ENCODE peak calls at places on chromosomes 6 and 20, in eight cellular contexts. L is PC-3; G is heart left ventricle; T is lung; S is effector memory CD4-positive, alpha-beta T cell; A is naive thymus-derived CD4-positive, alpha-beta T cell; P is hepatocyte; Z is CD4-positive, CD25-positive, alpha-beta regulatory T cell. R is an unnamed sample.

GRCh38 chr20:16004108-16004854 is 569.0 kb downstream of the KIF16B start:
- DNase-seq in S (no peak), P (peak; percentile 41), L (no peak), T (no peak), A (no peak), Z (no peak), G (peak; percentile 15), R (no peak)

GRCh38 chr6:10140824-10141223 is 274.1 kb downstream of the TFAP2A start:
- DNase-seq in L (peak; percentile 91), P (no peak), G (no peak), A (no peak), Z (no peak), S (no peak), T (no peak), R (no peak)

GRCh38 chr6:8492536-8493125 is 57.3 kb upstream of the SLC35B3 start:
- DNase-seq in L (no peak), S (no peak), P (no peak), T (no peak), Z (no peak), A (no peak), G (no peak), R (no peak)

GRCh38 chr6:14439419-14439818 is 321.8 kb downstream of the CD83 start:
- DNase-seq in A (no peak), S (no peak), G (no peak), T (no peak), Z (no peak), L (no peak), P (no peak), R (no peak)

GRCh38 chr20:59439243-59439642 is 138.8 kb downstream of the EDN3 start:
- DNase-seq in L (no peak), A (no peak), P (no peak), T (no peak), G (no peak), Z (no peak), S (no peak), R (no peak)

GRCh38 chr6:138986578-138986977 is 1.5 kb downstream of the REPS1 start:
- DNase-seq in L (peak; percentile 31), G (no peak), A (no peak), S (no peak), Z (no peak), T (no peak), P (no peak), R (peak; percentile 5)

GRCh38 chr6:1348675-1349074 is 36.8 kb downstream of the FOXQ1 start:
- DNase-seq in G (peak; percentile 47), A (no peak), P (no peak), S (no peak), T (peak; percentile 80), L (no peak), Z (no peak), R (no peak)

GRCh38 chr20:33211817-33212424 is 5.2 kb upstream of the BPIFA3 start:
- DNase-seq in P (peak; percentile 88), T (peak; percentile 71), L (peak; percentile 69), Z (no peak), S (no peak), G (no peak), A (peak; percentile 27), R (no peak)

GRCh38 chr6:30679765-30680535 is 6.5 kb downstream of the PPP1R18 start:
- DNase-seq in P (no peak), G (no peak), A (no peak), L (no peak), S (no peak), T (no peak), Z (no peak), R (no peak)

GRCh38 chr20:19897891-19898290 is 119.3 kb upstream of the NAA20 start:
- DNase-seq in L (peak; percentile 39), S (no peak), T (no peak), G (no peak), A (no peak), P (no peak), Z (no peak), R (no peak)

GRCh38 chr6:134111062-134111677 is 58.7 kb upstream of the SLC2A12 start:
- DNase-seq in L (peak; percentile 77), Z (peak; percentile 21), P (peak; percentile 72), A (peak; percentile 69), G (peak; percentile 19), T (peak; percentile 45), S (peak; percentile 3), R (peak; percentile 67)

GRCh38 chr6:119390276-119390793 is 40.8 kb upstream of the MAN1A1 start:
- DNase-seq in A (no peak), P (no peak), G (no peak), L (no peak), Z (no peak), S (no peak), T (no peak), R (no peak)

GRCh38 chr20:61230166-61230565 is 21.9 kb upstream of the CDH4 start:
- DNase-seq in S (no peak), G (no peak), A (no peak), Z (no peak), P (no peak), L (no peak), T (no peak), R (no peak)

GRCh38 chr6:159966339-159966738 is 2.5 kb upstream of the IGF2R start:
- DNase-seq in G (no peak), A (no peak), Z (no peak), S (no peak), L (no peak), P (no peak), T (no peak), R (no peak)
- H3K4me1 ChIP-seq in G (no peaks in the 10 kb centered on the region), A (peaks cover 16% of the 10 kb centered on the region), Z (peaks cover 23% of the 10 kb centered on the region), S (peaks cover 16% of the 10 kb centered on the region), L (peaks cover 37% of the 10 kb centered on the region), P (peaks cover 17% of the 10 kb centered on the region), T (peaks cover 10% of the 10 kb centered on the region), R (peaks cover 21% of the 10 kb centered on the region)

DNA sequence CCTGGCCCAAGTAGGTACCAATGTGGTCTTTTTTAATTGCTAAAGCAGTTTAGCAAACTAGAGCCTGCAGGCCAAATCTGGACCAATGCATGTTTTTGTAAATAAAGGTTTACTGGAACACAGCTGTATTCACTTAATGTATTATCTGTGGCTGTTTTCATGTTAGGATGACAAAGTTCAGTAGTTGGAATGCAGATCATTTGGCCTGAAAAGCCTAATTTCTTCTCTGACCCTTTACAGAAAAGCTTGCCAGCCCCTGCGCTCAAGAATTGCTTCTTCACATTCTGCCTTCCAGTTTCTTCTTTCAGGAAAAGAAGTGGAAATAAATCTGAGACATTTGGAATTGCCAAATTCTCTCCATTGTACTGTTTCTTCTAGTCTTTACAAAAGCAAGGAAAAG is 90.0 kb upstream of the MC3R start:
- DNase-seq in P (no peak), L (no peak), T (no peak), G (no peak), A (no peak), Z (no peak), S (no peak), R (no peak)
- H3K9me3 ChIP-seq in P (no peaks in the 10 kb centered on the region), L (no peaks in the 10 kb centered on the region), T (no peaks in the 10 kb centered on the region), G (no peaks in the 10 kb centered on the region), A (no peaks in the 10 kb centered on the region), Z (no peaks in the 10 kb centered on the region), S (no peaks in the 10 kb centered on the region), R (no peaks in the 10 kb centered on the region)

GRCh38 chr20:58251348-58251978 is 23.0 kb upstream of the ANKRD60 start:
- DNase-seq in G (no peak), S (no peak), L (no peak), T (no peak), A (no peak), Z (no peak), P (no peak), R (no peak)
- H3K27ac ChIP-seq in G (no peak overlapping the region), S (no peak overlapping the region), L (peak overlapping the region; percentile 89), T (no peak overlapping the region), A (no peak overlapping the region), Z (no peak overlapping the region), P (peak overlapping the region; percentile 18), R (no peak overlapping the region)

DNA sequence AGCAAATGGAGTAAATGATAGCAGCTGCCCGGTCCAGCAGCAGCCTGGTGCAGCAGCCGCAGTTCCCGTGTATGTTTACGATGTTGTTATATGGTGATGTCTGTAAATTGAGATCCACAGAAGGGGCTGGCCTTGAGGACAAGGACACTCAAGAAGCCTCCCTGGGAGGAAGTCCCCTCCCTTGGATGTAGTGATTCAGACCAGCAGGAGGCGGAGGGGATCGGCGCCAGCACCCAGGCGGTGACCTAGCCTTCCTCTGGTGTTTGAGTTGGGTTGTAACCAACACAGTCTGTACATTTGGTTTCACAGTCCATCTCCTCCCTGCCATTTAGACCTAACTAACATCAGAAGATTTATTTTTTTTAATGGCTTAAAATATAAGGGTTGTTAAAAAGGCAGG is 187.8 kb downstream of the SYNDIG1 start:
- DNase-seq in P (peak; percentile 16), A (no peak), L (peak; percentile 81), T (no peak), G (no peak), S (no peak), Z (no peak), R (no peak)
- H3K4me1 ChIP-seq in P (peaks cover 8% of the 10 kb centered on the region), A (no peaks in the 10 kb centered on the region), L (peaks cover 24% of the 10 kb centered on the region), T (no peaks in the 10 kb centered on the region), G (no peaks in the 10 kb centered on the region), S (no peaks in the 10 kb centered on the region), Z (no peaks in the 10 kb centered on the region), R (no peaks in the 10 kb centered on the region)

DNA sequence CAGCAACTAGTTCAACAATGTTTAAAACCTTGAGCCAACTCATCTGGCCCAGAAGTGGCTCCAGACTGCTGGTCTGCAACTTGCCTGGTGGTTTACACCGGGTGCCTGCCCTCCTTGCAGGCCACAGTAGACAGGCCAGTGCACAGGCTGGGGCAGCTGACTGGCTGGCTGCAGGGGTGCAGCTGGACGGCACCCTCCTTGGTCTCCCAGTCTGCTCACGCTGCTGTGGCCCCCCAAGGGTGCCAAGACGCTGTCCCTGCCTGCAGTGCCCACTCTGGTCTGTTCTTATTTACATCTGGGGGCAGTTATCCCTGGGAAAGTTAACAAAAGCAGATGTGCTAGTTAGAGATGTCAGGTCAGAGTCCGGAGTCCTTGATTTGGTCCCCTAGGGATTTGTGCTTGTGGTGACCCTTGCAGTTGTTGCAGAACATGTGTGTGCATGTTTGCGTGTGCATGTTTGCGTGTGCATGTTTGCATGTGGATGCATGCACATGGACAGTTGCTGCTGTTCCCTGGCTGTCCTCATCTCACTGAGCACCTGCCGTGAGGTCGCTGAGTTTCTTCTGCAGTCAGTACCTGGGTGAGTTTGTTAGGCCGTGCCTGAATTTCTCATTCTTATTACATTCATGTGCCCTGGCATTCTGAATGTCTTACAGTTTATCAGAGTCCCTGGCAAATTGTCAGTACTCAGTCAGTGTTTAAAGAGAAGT is 48.2 kb upstream of the IRF4 start:
- DNase-seq in S (no peak), A (no peak), P (no peak), G (no peak), L (no peak), Z (no peak), T (no peak), R (no peak)
- H3K9me3 ChIP-seq in S (no peaks in the 10 kb centered on the region), A (no peaks in the 10 kb centered on the region), P (no peaks in the 10 kb centered on the region), G (no peaks in the 10 kb centered on the region), L (no peaks in the 10 kb centered on the region), Z (no peaks in the 10 kb centered on the region), T (peaks cover 2% of the 10 kb centered on the region), R (no peaks in the 10 kb centered on the region)

GRCh38 chr6:79544939-79545450 is 7.8 kb upstream of the LCA5 start:
- DNase-seq in S (no peak), P (peak; percentile 90), G (peak; percentile 66), L (peak; percentile 93), Z (no peak), T (peak; percentile 77), A (no peak), R (no peak)
- H3K27ac ChIP-seq in S (no peak overlapping the region), P (peak overlapping the region; percentile 76), G (peak overlapping the region; percentile 33), L (peak overlapping the region; percentile 86), Z (no peak overlapping the region), T (peak overlapping the region; percentile 41), A (no peak overlapping the region), R (no peak overlapping the region)

R was measured in CD4-positive, alpha-beta memory T cell.